ENCODE peak calls at places on chromosomes 2 and 18, in five cellular contexts. One of them, this sample, is unnamed.

GRCh38 chr18:31583185-31583854 is 8.4 kb upstream of the TTR start:
- DNase-seq in Kasumi-1: no peak
- DNase-seq in kidney tubule cell: no peak
- DNase-seq in left ventricle myocardium inferior: no peak
- DNase-seq in activated naive CD8-positive, alpha-beta T cell treated with anti-CD3 and anti-CD28 coated beads, Interleukin-2, amount 50 U/mL, for 24 hours: no peak
- DNase-seq in this sample: no peak

GRCh38 chr2:60508307-60508706 is 45.1 kb downstream of the BCL11A start:
- DNase-seq in left ventricle myocardium inferior: no peak
- DNase-seq in Kasumi-1: no peak
- DNase-seq in kidney tubule cell: no peak
- DNase-seq in activated naive CD8-positive, alpha-beta T cell treated with anti-CD3 and anti-CD28 coated beads, Interleukin-2, amount 50 U/mL, for 24 hours: no peak
- DNase-seq in this sample: no peak

GRCh38 chr2:196516541-196516940 is 123.0 kb upstream of the CCDC150 start:
- DNase-seq in Kasumi-1: no peak
- DNase-seq in left ventricle myocardium inferior: no peak
- DNase-seq in activated naive CD8-positive, alpha-beta T cell treated with anti-CD3 and anti-CD28 coated beads, Interleukin-2, amount 50 U/mL, for 24 hours: no peak
- DNase-seq in kidney tubule cell: no peak
- DNase-seq in this sample: no peak

GRCh38 chr2:51866361-51866760 is 834.4 kb upstream of the NRXN1 start:
- DNase-seq in kidney tubule cell: no peak
- DNase-seq in left ventricle myocardium inferior: no peak
- DNase-seq in Kasumi-1: no peak
- DNase-seq in activated naive CD8-positive, alpha-beta T cell treated with anti-CD3 and anti-CD28 coated beads, Interleukin-2, amount 50 U/mL, for 24 hours: no peak
- DNase-seq in this sample: no peak

GRCh38 chr18:77223653-77224052 is 26.0 kb upstream of the GALR1 start:
- DNase-seq in Kasumi-1: no peak
- DNase-seq in kidney tubule cell: peak
- DNase-seq in activated naive CD8-positive, alpha-beta T cell treated with anti-CD3 and anti-CD28 coated beads, Interleukin-2, amount 50 U/mL, for 24 hours: no peak
- DNase-seq in left ventricle myocardium inferior: no peak
- DNase-seq in this sample: no peak

GRCh38 chr2:101556033-101556459 is 81.1 kb upstream of the RFX8 start:
- DNase-seq in left ventricle myocardium inferior: no peak
- DNase-seq in kidney tubule cell: no peak
- DNase-seq in Kasumi-1: no peak
- DNase-seq in activated naive CD8-positive, alpha-beta T cell treated with anti-CD3 and anti-CD28 coated beads, Interleukin-2, amount 50 U/mL, for 24 hours: no peak
- DNase-seq in this sample: no peak

GRCh38 chr18:65215865-65216466 is 534.8 kb upstream of the CDH7 start:
- DNase-seq in kidney tubule cell: no peak
- DNase-seq in activated naive CD8-positive, alpha-beta T cell treated with anti-CD3 and anti-CD28 coated beads, Interleukin-2, amount 50 U/mL, for 24 hours: no peak
- DNase-seq in left ventricle myocardium inferior: no peak
- DNase-seq in Kasumi-1: no peak
- DNase-seq in this sample: no peak

GRCh38 chr2:31877008-31877407 is 133.8 kb downstream of the MEMO1 start:
- DNase-seq in Kasumi-1: no peak
- DNase-seq in left ventricle myocardium inferior: no peak
- DNase-seq in activated naive CD8-positive, alpha-beta T cell treated with anti-CD3 and anti-CD28 coated beads, Interleukin-2, amount 50 U/mL, for 24 hours: no peak
- DNase-seq in kidney tubule cell: no peak
- DNase-seq in this sample: no peak

GRCh38 chr2:156472686-156473085 is 36.5 kb downstream of the GPD2 start:
- DNase-seq in activated naive CD8-positive, alpha-beta T cell treated with anti-CD3 and anti-CD28 coated beads, Interleukin-2, amount 50 U/mL, for 24 hours: no peak
- DNase-seq in Kasumi-1: no peak
- DNase-seq in kidney tubule cell: no peak
- DNase-seq in left ventricle myocardium inferior: no peak
- DNase-seq in this sample: no peak

GRCh38 chr18:24417465-24417864 is 9.0 kb upstream of the IMPACT start:
- DNase-seq in kidney tubule cell: no peak
- DNase-seq in left ventricle myocardium inferior: no peak
- DNase-seq in Kasumi-1: no peak
- DNase-seq in activated naive CD8-positive, alpha-beta T cell treated with anti-CD3 and anti-CD28 coated beads, Interleukin-2, amount 50 U/mL, for 24 hours: no peak
- DNase-seq in this sample: no peak

GRCh38 chr2:67828066-67828465 is 234.7 kb downstream of the C1D start:
- DNase-seq in left ventricle myocardium inferior: no peak
- DNase-seq in kidney tubule cell: no peak
- DNase-seq in activated naive CD8-positive, alpha-beta T cell treated with anti-CD3 and anti-CD28 coated beads, Interleukin-2, amount 50 U/mL, for 24 hours: no peak
- DNase-seq in Kasumi-1: no peak
- DNase-seq in this sample: no peak

GRCh38 chr18:45793295-45793965 is 32.0 kb upstream of the SIGLEC15 start:
- DNase-seq in left ventricle myocardium inferior: no peak
- DNase-seq in Kasumi-1: no peak
- DNase-seq in activated naive CD8-positive, alpha-beta T cell treated with anti-CD3 and anti-CD28 coated beads, Interleukin-2, amount 50 U/mL, for 24 hours: no peak
- DNase-seq in kidney tubule cell: peak
- DNase-seq in this sample: no peak

GRCh38 chr2:25955869-25956535 is 26.3 kb downstream of the KIF3C start:
- DNase-seq in kidney tubule cell: no peak
- DNase-seq in left ventricle myocardium inferior: no peak
- DNase-seq in Kasumi-1: peak
- DNase-seq in activated naive CD8-positive, alpha-beta T cell treated with anti-CD3 and anti-CD28 coated beads, Interleukin-2, amount 50 U/mL, for 24 hours: no peak
- DNase-seq in this sample: no peak

GRCh38 chr2:241225545-241225944 is 37.1 kb downstream of the ANO7 start:
- DNase-seq in kidney tubule cell: no peak
- DNase-seq in activated naive CD8-positive, alpha-beta T cell treated with anti-CD3 and anti-CD28 coated beads, Interleukin-2, amount 50 U/mL, for 24 hours: no peak
- DNase-seq in Kasumi-1: no peak
- DNase-seq in left ventricle myocardium inferior: peak
- DNase-seq in this sample: no peak